ENCODE peak calls at places on chromosomes 13 and 19, in four cellular contexts. Q, H, T and B are unnamed samples.

GRCh38 chr19:54207908-54208783 is 7.5 kb downstream of the RPS9 start:
- DNase-seq in H (peak; percentile 72), T (peak; percentile 41), Q (no peak), B (no peak)

GRCh38 chr19:48872884-48873475 is 759 bp downstream of the PPP1R15A start:
- DNase-seq in T (peak; percentile 93), Q (peak; percentile 89), H (peak; percentile 89), B (no peak)

GRCh38 chr19:9075064-9075964 is 11.5 kb upstream of the OR1M1 start:
- DNase-seq in T (peak; percentile 98), H (peak; percentile 70), Q (peak; percentile 50), B (no peak)

GRCh38 chr13:27403727-27404385 is 20.6 kb upstream of the GTF3A start:
- DNase-seq in T (no peak), H (peak; percentile 65), Q (no peak), B (no peak)

GRCh38 chr19:16394681-16395375 is 70.2 kb downstream of the KLF2 start:
- DNase-seq in T (peak; percentile 22), Q (no peak), H (no peak), B (peak; percentile 29)

GRCh38 chr19:54429545-54430227 is 14.4 kb downstream of the TTYH1 start:
- DNase-seq in T (no peak), H (no peak), Q (peak; percentile 29), B (no peak)

GRCh38 chr13:34364633-34365032 is 546.7 kb downstream of the RFC3 start:
- DNase-seq in H (no peak), Q (no peak), T (peak; percentile 43), B (no peak)

GRCh38 chr19:8814176-8814575 is 17.9 kb downstream of the ZNF558 start:
- DNase-seq in Q (no peak), H (no peak), T (peak; percentile 41), B (no peak)

GRCh38 chr19:23804676-23805075 is 46.0 kb upstream of the ZNF681 start:
- DNase-seq in Q (no peak), T (no peak), H (no peak), B (no peak)

GRCh38 chr19:52660981-52661380 is 22.8 kb upstream of the ZNF83 start:
- DNase-seq in H (no peak), T (no peak), Q (no peak), B (no peak)

GRCh38 chr19:52646571-52647222 is 8.5 kb upstream of the ZNF83 start:
- DNase-seq in Q (no peak), T (peak; percentile 6), H (no peak), B (no peak)

GRCh38 chr13:82791035-82791434 is 1091.2 kb downstream of the SLITRK1 start:
- DNase-seq in T (peak; percentile 7), Q (no peak), H (no peak), B (no peak)

GRCh38 chr13:57552441-57552840 is 79.1 kb upstream of the PCDH17 start:
- DNase-seq in Q (no peak), H (no peak), T (peak; percentile 6), B (no peak)

GRCh38 chr19:3094638-3095374 is 644 bp downstream of the GNA11 start:
- DNase-seq in H (no peak), T (peak; percentile 38), Q (peak; percentile 56), B (peak; percentile 90)

DNA sequence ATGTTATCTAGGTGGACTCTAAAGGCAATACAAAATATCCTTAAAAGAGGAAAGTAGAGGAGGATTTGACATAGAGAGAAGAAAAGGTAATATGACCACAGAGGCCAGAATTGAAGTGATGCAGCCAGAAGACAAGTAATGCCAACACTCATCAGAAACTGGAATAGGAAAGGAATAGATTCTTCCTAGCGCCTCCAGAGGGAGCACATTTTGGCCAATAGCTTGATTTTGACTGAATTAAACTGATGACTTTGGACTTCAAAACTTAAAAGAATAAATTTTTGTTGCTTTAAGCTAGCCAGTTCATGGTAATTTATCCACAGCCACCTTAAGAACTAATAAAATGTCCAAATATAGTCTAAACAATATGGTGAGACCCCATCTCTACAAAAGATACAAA is 1921.9 kb downstream of the OLFM4 start:
- DNase-seq in Q (no peak), H (no peak), T (no peak), B (no peak)
- TF ChIP-seq CTCF in Q (peak; percentile 29), H (no peak), T (no peak), B (peak; percentile 10)

DNA sequence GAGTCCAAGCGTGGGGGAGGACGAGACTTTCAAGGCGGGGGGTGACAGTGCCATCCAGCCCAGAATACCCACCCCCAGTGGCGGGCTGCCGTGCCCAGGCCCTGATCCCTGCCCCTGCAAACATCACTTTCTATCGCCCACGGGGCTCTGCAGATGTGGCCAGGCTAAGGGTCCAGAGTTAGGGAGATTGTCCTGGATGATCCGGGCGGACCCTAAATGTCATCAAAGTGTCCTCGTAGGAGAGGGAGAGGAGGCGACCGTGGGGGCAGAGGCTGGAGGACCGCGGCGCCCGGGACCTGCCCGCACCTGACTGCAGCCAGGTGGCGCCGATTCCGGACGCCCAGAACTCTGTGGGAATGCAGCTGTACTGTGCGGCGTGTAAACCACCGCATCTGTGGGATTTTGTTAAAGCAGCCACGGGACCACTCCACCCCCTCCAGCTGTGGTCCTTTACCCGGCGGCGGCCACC is 32.4 kb downstream of the GJA3 start:
- DNase-seq in H (peak; percentile 59), T (peak; percentile 18), Q (peak; percentile 51), B (no peak)
- TF ChIP-seq CTCF in H (peak; percentile 56), T (peak; percentile 49), Q (peak; percentile 39), B (peak; percentile 65)

GRCh38 chr13:36848228-36848982 is 29.4 kb downstream of the RFXAP start:
- DNase-seq in T (peak; percentile 27), Q (peak; percentile 32), H (no peak), B (no peak)

GRCh38 chr13:36847541-36848045 is 28.6 kb downstream of the RFXAP start:
- DNase-seq in T (no peak), Q (no peak), H (no peak), B (no peak)

GRCh38 chr13:36850790-36851438 is 31.9 kb downstream of the RFXAP start:
- DNase-seq in H (no peak), T (peak; percentile 9), Q (peak; percentile 41), B (no peak)
- TF ChIP-seq CTCF in H (no peak), T (peak; percentile 25), Q (peak; percentile 62), B (peak; percentile 54)

GRCh38 chr13:31408927-31409326 is 209.2 kb downstream of the B3GLCT start:
- DNase-seq in H (no peak), T (no peak), Q (no peak), B (no peak)

GRCh38 chr13:31413531-31413930 is 213.8 kb downstream of the B3GLCT start:
- DNase-seq in H (no peak), T (no peak), Q (no peak), B (no peak)

DNA sequence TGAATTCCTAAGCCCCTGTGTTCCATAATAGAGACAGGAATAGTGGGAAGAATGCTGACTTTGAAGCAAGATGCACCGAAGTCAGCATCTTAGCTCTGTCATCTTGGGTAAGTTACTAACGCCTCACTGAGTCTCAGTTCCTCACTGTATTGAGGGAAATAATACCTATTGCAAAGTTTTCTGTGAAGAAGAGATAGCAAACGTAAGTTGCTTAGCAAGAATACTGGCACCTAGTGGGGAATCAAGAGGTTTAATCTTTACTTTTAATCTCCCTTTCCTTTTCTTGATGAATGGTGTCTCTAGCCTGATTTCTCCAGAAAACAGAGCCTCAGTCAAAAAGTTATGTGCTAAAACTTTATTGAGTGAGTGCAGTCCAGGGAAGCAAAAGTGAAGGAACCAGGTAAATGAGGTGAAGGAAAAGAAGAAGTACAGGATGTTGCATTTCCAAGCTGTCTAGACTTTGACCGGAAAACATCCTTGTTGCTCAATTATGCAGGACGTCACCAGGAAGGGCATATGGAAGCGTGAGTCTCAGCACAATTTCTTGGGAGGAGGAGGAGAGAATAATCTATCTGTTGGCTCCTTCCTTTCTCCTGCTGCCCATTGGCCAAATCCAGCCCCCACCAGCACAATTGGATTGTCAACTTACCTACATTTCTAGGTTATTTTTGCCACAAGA is 210.0 kb downstream of the B3GLCT start:
- DNase-seq in Q (peak; percentile 26), H (no peak), T (peak; percentile 67), B (no peak)
- TF ChIP-seq CTCF in Q (peak; percentile 33), H (no peak), T (peak; percentile 34), B (peak; percentile 76)

DNA sequence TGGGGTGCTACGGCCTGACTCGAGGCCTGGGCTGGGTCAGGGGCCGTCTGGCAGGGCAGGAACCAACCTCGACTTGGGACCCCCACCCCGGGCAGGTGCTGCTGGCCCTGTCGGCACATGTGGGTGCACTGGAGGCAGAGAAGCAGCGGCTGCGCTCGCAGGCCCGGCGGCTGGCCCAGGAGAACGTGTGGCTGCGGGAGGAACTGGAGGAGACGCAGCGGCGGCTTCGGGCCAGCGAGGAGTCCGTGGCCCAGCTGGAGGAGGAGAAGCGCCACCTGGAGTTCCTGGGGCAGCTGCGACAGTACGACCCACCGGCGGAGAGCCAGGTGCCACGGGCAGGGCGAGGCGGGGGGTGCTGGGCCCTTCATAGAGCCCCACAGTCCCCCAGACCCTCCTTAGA is 5.9 kb downstream of the KLC3 start:
- DNase-seq in Q (peak; percentile 32), T (no peak), H (no peak), B (peak; percentile 87)
- TF ChIP-seq CTCF in Q (no peak), T (no peak), H (no peak), B (no peak)

DNA sequence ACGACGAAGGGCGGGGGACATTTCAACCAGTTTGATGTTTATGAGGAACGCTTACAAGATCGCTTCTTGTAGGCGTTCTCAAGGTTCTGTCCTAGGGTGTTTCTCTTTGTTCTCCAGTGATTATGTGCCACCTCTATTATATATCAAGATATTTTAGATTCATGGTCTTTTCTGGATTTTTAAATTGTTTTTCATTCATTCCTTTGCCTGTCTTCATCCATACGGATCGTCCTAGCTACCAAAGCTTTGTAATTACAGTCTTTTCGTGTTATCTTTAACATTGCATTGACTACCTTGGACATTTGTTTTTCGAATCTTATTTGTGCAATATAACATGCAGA is 342 bp upstream of the EID2 start:
- DNase-seq in H (no peak), T (no peak), Q (no peak), B (no peak)
- TF ChIP-seq CTCF in H (no peak), T (no peak), Q (no peak), B (peak; percentile 46)

GRCh38 chr19:1474765-1475351 is 4.2 kb downstream of the C19orf25 start:
- DNase-seq in T (no peak), Q (no peak), H (no peak), B (no peak)

GRCh38 chr19:1473424-1473851 is 5.6 kb downstream of the C19orf25 start:
- DNase-seq in Q (no peak), T (no peak), H (no peak), B (no peak)

GRCh38 chr19:1473056-1473400 is 6.0 kb downstream of the C19orf25 start:
- DNase-seq in H (no peak), T (no peak), Q (no peak), B (no peak)

GRCh38 chr19:1475751-1476437 is 3.1 kb downstream of the C19orf25 start:
- DNase-seq in Q (no peak), T (no peak), H (no peak), B (no peak)

GRCh38 chr19:1474011-1474764 is 4.8 kb downstream of the C19orf25 start:
- DNase-seq in H (no peak), T (no peak), Q (no peak), B (no peak)
- TF ChIP-seq CTCF in H (no peak), T (no peak), Q (no peak), B (no peak)